ENCODE peak calls at places on chromosome 1, in five cellular contexts. S, W, F, K and Z are unnamed samples. For H3K4me1 and H3K27me3, the result is how much of the 10 kb centered on the place peaks cover.

GRCh38 chr1:100034465-100034864 is 64.7 kb downstream of the SLC35A3 start:
- DNase-seq in W (no peak), S (no peak), K (no peak), F (peak), Z (no peak)

GRCh38 chr1:172405912-172406311 is 14.6 kb upstream of the C1orf105 start:
- DNase-seq in K (no peak), W (no peak), S (no peak), F (no peak), Z (no peak)

GRCh38 chr1:94962745-94963265 is 35.9 kb upstream of the CNN3 start:
- DNase-seq in S (peak), K (peak), F (peak), W (peak), Z (peak)

GRCh38 chr1:103250441-103250861 is 142.1 kb upstream of the COL11A1 start:
- DNase-seq in F (peak), W (no peak), S (no peak), K (no peak), Z (no peak)

GRCh38 chr1:154550070-154550469 is 8.4 kb downstream of the UBE2Q1 start:
- DNase-seq in W (no peak), S (no peak), K (no peak), F (no peak), Z (no peak)

GRCh38 chr1:226953175-226953800 is 13.2 kb downstream of the COQ8A start:
- DNase-seq in W (no peak), K (no peak), S (peak), F (no peak), Z (no peak)

GRCh38 chr1:157671895-157672294 is 28.7 kb downstream of the FCRL3 start:
- DNase-seq in F (no peak), S (no peak), K (no peak), W (no peak), Z (no peak)

GRCh38 chr1:232260861-232261260 is 369.1 kb downstream of the SIPA1L2 start:
- DNase-seq in F (no peak), K (no peak), S (no peak), W (no peak), Z (no peak)

GRCh38 chr1:12167493-12168429 is 970 bp downstream of the TNFRSF1B start:
- DNase-seq in F (no peak), W (no peak), K (no peak), S (no peak), Z (peak)

GRCh38 chr1:185960377-185961151 is 226.4 kb downstream of the HMCN1 start:
- DNase-seq in F (peak), W (no peak), K (no peak), S (no peak), Z (no peak)

GRCh38 chr1:240414237-240414636 is 197.7 kb downstream of the GREM2 start:
- DNase-seq in W (no peak), S (no peak), F (no peak), K (no peak), Z (no peak)

GRCh38 chr1:32984090-32984828 is 19.6 kb upstream of the RNF19B start:
- DNase-seq in W (no peak), S (no peak), K (no peak), F (no peak), Z (no peak)

GRCh38 chr1:26084091-26084561 is 16.7 kb upstream of the TRIM63 start:
- DNase-seq in F (no peak), S (no peak), K (peak), W (no peak), Z (no peak)

GRCh38 chr1:241408170-241408569 is 51.2 kb upstream of the RGS7 start:
- DNase-seq in W (no peak), F (peak), K (no peak), S (no peak), Z (no peak)

GRCh38 chr1:5662362-5663126 is 329.7 kb downstream of the NPHP4 start:
- DNase-seq in W (no peak), F (no peak), K (no peak), S (no peak), Z (no peak)

GRCh38 chr1:119926553-119926952 is 30.2 kb upstream of the ADAM30 start:
- DNase-seq in S (no peak), W (no peak), F (no peak), K (no peak), Z (no peak)

GRCh38 chr1:159015440-159015909 is 5.8 kb downstream of the IFI16 start:
- DNase-seq in S (peak), W (no peak), K (peak), F (peak), Z (peak)

GRCh38 chr1:46465981-46466476 is 23.6 kb upstream of the DMBX1 start:
- DNase-seq in F (no peak), W (no peak), K (no peak), S (no peak), Z (no peak)

GRCh38 chr1:31568895-31569655 is 7.2 kb upstream of the TINAGL1 start:
- DNase-seq in F (no peak), S (no peak), K (no peak), W (no peak), Z (peak)

GRCh38 chr1:5691795-5692517 is 300.3 kb downstream of the NPHP4 start:
- DNase-seq in S (no peak), F (no peak), K (no peak), W (no peak), Z (no peak)

GRCh38 chr1:108830119-108831008 is 26.5 kb downstream of the AKNAD1 start:
- DNase-seq in K (peak), W (no peak), S (peak), F (peak), Z (peak)

GRCh38 chr1:45297604-45298356 is 28.9 kb upstream of the HPDL start:
- DNase-seq in F (no peak), W (no peak), S (no peak), K (no peak), Z (no peak)

GRCh38 chr1:48187969-48188563 is 34.5 kb upstream of the SLC5A9 start:
- DNase-seq in F (no peak), W (no peak), S (no peak), K (no peak), Z (no peak)

GRCh38 chr1:27588256-27589232 is 15.4 kb downstream of the AHDC1 start:
- DNase-seq in F (peak), W (peak), K (no peak), S (no peak), Z (no peak)

GRCh38 chr1:27590917-27591508 is 12.9 kb downstream of the AHDC1 start:
- DNase-seq in K (no peak), S (no peak), F (no peak), W (no peak), Z (no peak)

GRCh38 chr1:27589841-27590426 is 14.0 kb downstream of the AHDC1 start:
- DNase-seq in F (peak), S (no peak), K (no peak), W (peak), Z (no peak)

GRCh38 chr1:27591622-27592021 is 12.3 kb downstream of the AHDC1 start:
- DNase-seq in F (no peak), W (no peak), K (no peak), S (no peak), Z (no peak)

GRCh38 chr1:27589441-27589840 is 14.5 kb downstream of the AHDC1 start:
- DNase-seq in F (no peak), K (no peak), S (no peak), W (no peak), Z (no peak)
- H3K4me1 ChIP-seq in F (under half), K (under half), S (under half), W (half or more), Z (under half)

GRCh38 chr1:7229696-7230095 is 444.4 kb downstream of the CAMTA1 start:
- DNase-seq in W (no peak), F (no peak), S (no peak), K (no peak), Z (no peak)

GRCh38 chr1:7225711-7226505 is 440.7 kb downstream of the CAMTA1 start:
- DNase-seq in K (no peak), W (no peak), S (no peak), F (no peak), Z (no peak)

GRCh38 chr1:7228252-7228961 is 443.2 kb downstream of the CAMTA1 start:
- DNase-seq in W (no peak), F (no peak), K (no peak), S (no peak), Z (no peak)

GRCh38 chr1:7229186-7229585 is 443.9 kb downstream of the CAMTA1 start:
- DNase-seq in K (no peak), S (no peak), F (no peak), W (no peak), Z (no peak)

DNA sequence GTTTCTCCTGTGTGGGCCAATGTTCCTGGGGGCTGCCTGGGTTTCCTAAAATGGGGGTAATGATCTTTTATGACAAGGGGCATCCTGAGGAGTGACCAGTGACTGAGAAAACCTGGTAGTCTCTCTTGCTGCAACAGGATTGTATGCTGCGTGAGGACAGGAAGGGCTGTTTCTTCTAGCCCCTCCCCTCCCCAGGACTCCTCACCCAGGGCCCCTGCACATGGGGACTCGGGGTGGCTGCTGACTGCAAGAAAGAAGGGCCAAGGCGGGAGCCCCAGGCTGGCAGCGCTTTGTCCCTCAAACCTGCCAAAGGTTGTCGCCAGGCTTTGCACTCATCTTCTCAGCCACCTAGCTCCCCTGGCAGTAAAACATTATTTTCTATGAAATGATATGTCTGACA is 442.4 kb downstream of the CAMTA1 start:
- DNase-seq in W (no peak), S (no peak), F (no peak), K (no peak), Z (no peak)
- H3K27me3 ChIP-seq in W (under half), S (under half), F (under half), K (under half), Z (under half)

GRCh38 chr1:207808322-207808705 is 56.5 kb downstream of the CD46 start:
- DNase-seq in K (peak), F (no peak), W (peak), S (no peak), Z (no peak)

GRCh38 chr1:207805841-207806421 is 54.1 kb downstream of the CD46 start:
- DNase-seq in K (peak), F (peak), W (peak), S (peak), Z (no peak)

GRCh38 chr1:207808911-207809555 is 57.2 kb downstream of the CD46 start:
- DNase-seq in K (no peak), S (no peak), W (no peak), F (no peak), Z (no peak)

GRCh38 chr1:207806531-207807394 is 54.9 kb downstream of the CD46 start:
- DNase-seq in K (peak), W (no peak), S (no peak), F (no peak), Z (no peak)

DNA sequence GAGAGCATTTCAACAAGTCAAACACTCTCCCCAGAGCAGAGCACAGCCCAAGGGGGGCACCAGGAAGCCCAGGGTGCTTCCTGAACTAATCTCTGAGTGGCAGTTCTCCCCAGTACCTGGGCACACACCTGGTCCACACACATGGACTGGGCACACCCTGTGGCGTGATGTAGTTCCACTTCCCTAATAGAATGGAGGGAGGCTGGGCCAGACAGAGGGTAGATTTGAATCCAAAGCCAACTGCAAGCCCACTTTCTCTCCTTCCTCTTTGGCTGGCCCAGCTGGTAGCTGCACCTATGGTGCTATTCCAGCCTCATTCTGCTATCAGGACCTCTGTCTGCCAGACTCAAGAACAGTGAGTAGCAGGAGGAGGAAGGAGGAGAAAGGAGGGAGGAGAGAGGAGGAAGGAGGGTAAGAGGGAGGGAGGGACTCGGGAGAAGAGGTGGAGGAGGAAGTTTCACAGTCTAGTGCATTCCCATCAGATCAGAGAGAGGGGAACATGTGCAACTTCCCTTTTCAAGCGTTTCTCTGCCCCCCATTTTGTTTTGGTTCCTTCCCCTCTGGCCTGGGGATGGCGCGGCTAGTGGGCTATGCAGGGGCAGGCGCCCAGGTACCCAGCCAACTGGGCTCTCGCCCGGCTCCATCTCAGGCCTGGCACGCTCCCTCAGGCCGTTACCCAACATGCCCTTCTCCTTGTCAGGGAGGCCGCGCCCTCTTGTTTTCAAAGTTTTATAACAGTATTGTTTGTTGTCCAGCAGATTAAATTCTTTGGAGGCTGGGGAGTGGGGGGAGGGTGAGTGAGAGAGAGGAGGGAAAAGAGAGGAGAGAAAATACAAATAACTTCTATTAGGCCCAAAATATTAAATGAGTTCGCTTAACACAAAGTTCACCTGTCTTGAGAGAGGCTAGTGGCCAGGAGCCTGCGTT is 55.8 kb downstream of the CD46 start:
- DNase-seq in K (peak), F (no peak), S (no peak), W (peak), Z (no peak)
- TF ChIP-seq POLR2A in K (no peak), F (no peak), S (no peak), W (no peak), Z (no peak)

GRCh38 chr1:53144201-53144600 is 1.8 kb upstream of the SLC1A7 start:
- DNase-seq in W (no peak), K (no peak), F (no peak), S (no peak), Z (no peak)
- H3K4me1 ChIP-seq in W (under half), K (under half), F (under half), S (under half), Z (under half)

GRCh38 chr1:18612088-18612487 is 18.6 kb upstream of the PAX7 start:
- DNase-seq in S (no peak), W (no peak), K (no peak), F (no peak), Z (no peak)
- H3K27me3 ChIP-seq in S (under half), W (under half), K (under half), F (under half), Z (under half)

DNA sequence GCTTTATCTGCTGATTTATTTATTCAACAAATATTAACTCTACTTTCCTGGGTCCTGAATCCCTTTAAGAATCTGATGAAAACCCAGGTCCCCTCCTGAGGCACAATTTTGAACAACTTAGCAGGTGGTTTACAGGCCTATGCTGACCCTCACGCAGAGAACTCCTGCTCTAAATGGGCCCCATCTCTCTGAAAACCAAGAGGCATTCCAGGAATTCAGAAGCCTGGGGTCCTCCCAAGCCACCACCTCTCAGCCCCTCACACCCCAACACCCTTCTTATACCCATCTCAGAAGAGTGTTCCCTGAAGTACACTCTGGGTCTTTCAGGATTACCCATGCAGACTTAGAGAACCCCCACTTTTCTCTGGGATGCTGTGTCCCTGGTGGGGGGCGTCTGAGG is 34.5 kb downstream of the LHX4 start:
- DNase-seq in F (no peak), S (no peak), W (no peak), K (no peak), Z (no peak)
- TF ChIP-seq POLR2A in F (no peak), S (no peak), W (no peak), K (no peak), Z (no peak)

DNA sequence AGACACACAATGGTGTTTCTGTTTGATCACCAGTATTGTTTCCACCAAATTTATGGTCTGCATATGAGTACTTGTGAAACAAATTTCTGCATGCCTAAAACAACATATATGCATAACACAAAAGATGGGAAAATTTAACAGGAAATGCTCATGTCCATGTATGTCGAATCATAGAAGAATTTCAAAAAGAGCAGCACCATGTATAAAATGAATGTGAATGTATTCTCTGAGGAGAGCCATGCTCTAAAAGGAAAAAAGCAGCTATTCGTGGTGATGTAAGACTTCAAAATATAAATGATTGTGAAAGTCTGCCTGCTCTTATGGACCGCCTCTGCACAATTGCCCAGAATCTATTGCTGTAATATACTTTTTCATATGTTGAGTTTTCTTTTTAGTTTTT is 66.8 kb downstream of the EPB41 start:
- DNase-seq in F (no peak), W (no peak), S (no peak), K (no peak), Z (no peak)
- H3K4me1 ChIP-seq in F (under half), W (under half), S (under half), K (under half), Z (under half)

GRCh38 chr1:18667333-18667732 is 36.7 kb downstream of the PAX7 start:
- DNase-seq in F (no peak), W (no peak), K (no peak), S (no peak), Z (no peak)
- H3K27me3 ChIP-seq in F (under half), W (under half), K (under half), S (under half), Z (under half)